ENCODE peak calls at places on chromosomes 13 and 19, in eight cellular contexts. One of them, this sample, is unnamed.

GRCh38 chr13:48819889-48820288 is 155.8 kb upstream of the FNDC3A start:
- DNase-seq in BJ: no peak
- DNase-seq in head of caudate nucleus: no peak
- DNase-seq in caudate nucleus: no peak
- DNase-seq in stimulated activated CD8-positive, alpha-beta memory T cell treated with anti-CD3 and anti-CD28 coated beads, Interleukin-4, amount 100 ng/mL, for 4 hours: no peak
- DNase-seq in CD4-positive, alpha-beta T cell: no peak
- DNase-seq in ELR: no peak
- DNase-seq in activated T-helper 1 cell treated with anti-CD3 and anti-CD28 coated beads, Interleukin-12 subunit alpha, Interleukin-12 subunit beta, Interleukin-2, Interleukin-4 antibody, amounts not matched to agents 30 ng/mL and 10 ng/mL and 1 ng/mL, durations not matched to agents 14 hours and 24 hours and 36 hours: no peak
- DNase-seq in this sample: no peak

GRCh38 chr13:99484405-99484981 is 16.8 kb upstream of the TM9SF2 start:
- DNase-seq in head of caudate nucleus: no peak
- DNase-seq in stimulated activated CD8-positive, alpha-beta memory T cell treated with anti-CD3 and anti-CD28 coated beads, Interleukin-4, amount 100 ng/mL, for 4 hours: no peak
- DNase-seq in CD4-positive, alpha-beta T cell: no peak
- DNase-seq in caudate nucleus: no peak
- DNase-seq in BJ: no peak
- DNase-seq in activated T-helper 1 cell treated with anti-CD3 and anti-CD28 coated beads, Interleukin-12 subunit alpha, Interleukin-12 subunit beta, Interleukin-2, Interleukin-4 antibody, amounts not matched to agents 30 ng/mL and 10 ng/mL and 1 ng/mL, durations not matched to agents 14 hours and 24 hours and 36 hours: peak; percentile 7
- DNase-seq in ELR: peak; percentile 31
- DNase-seq in this sample: no peak

GRCh38 chr13:20503088-20504083 is 22.3 kb downstream of the CRYL1 start:
- DNase-seq in caudate nucleus: no peak
- DNase-seq in stimulated activated CD8-positive, alpha-beta memory T cell treated with anti-CD3 and anti-CD28 coated beads, Interleukin-4, amount 100 ng/mL, for 4 hours: no peak
- DNase-seq in head of caudate nucleus: no peak
- DNase-seq in BJ: no peak
- DNase-seq in activated T-helper 1 cell treated with anti-CD3 and anti-CD28 coated beads, Interleukin-12 subunit alpha, Interleukin-12 subunit beta, Interleukin-2, Interleukin-4 antibody, amounts not matched to agents 30 ng/mL and 10 ng/mL and 1 ng/mL, durations not matched to agents 14 hours and 24 hours and 36 hours: no peak
- DNase-seq in CD4-positive, alpha-beta T cell: no peak
- DNase-seq in ELR: no peak
- DNase-seq in this sample: no peak

GRCh38 chr19:17293605-17294004 is 9.6 kb downstream of the ABHD8 start:
- DNase-seq in activated T-helper 1 cell treated with anti-CD3 and anti-CD28 coated beads, Interleukin-12 subunit alpha, Interleukin-12 subunit beta, Interleukin-2, Interleukin-4 antibody, amounts not matched to agents 30 ng/mL and 10 ng/mL and 1 ng/mL, durations not matched to agents 14 hours and 24 hours and 36 hours: no peak
- DNase-seq in stimulated activated CD8-positive, alpha-beta memory T cell treated with anti-CD3 and anti-CD28 coated beads, Interleukin-4, amount 100 ng/mL, for 4 hours: no peak
- DNase-seq in caudate nucleus: no peak
- DNase-seq in CD4-positive, alpha-beta T cell: no peak
- DNase-seq in head of caudate nucleus: no peak
- DNase-seq in BJ: no peak
- DNase-seq in ELR: no peak
- DNase-seq in this sample: no peak

GRCh38 chr19:1987197-1988187 is 28.0 kb downstream of the BTBD2 start:
- DNase-seq in CD4-positive, alpha-beta T cell: no peak
- DNase-seq in head of caudate nucleus: no peak
- DNase-seq in ELR: no peak
- DNase-seq in stimulated activated CD8-positive, alpha-beta memory T cell treated with anti-CD3 and anti-CD28 coated beads, Interleukin-4, amount 100 ng/mL, for 4 hours: no peak
- DNase-seq in BJ: no peak
- DNase-seq in caudate nucleus: no peak
- DNase-seq in activated T-helper 1 cell treated with anti-CD3 and anti-CD28 coated beads, Interleukin-12 subunit alpha, Interleukin-12 subunit beta, Interleukin-2, Interleukin-4 antibody, amounts not matched to agents 30 ng/mL and 10 ng/mL and 1 ng/mL, durations not matched to agents 14 hours and 24 hours and 36 hours: no peak
- DNase-seq in this sample: no peak

GRCh38 chr19:49570138-49570856 is 10.1 kb downstream of the NOSIP start:
- DNase-seq in stimulated activated CD8-positive, alpha-beta memory T cell treated with anti-CD3 and anti-CD28 coated beads, Interleukin-4, amount 100 ng/mL, for 4 hours: no peak
- DNase-seq in CD4-positive, alpha-beta T cell: peak; percentile 60
- DNase-seq in activated T-helper 1 cell treated with anti-CD3 and anti-CD28 coated beads, Interleukin-12 subunit alpha, Interleukin-12 subunit beta, Interleukin-2, Interleukin-4 antibody, amounts not matched to agents 30 ng/mL and 10 ng/mL and 1 ng/mL, durations not matched to agents 14 hours and 24 hours and 36 hours: peak; percentile 69
- DNase-seq in head of caudate nucleus: no peak
- DNase-seq in caudate nucleus: no peak
- DNase-seq in BJ: no peak
- DNase-seq in ELR: peak; percentile 89
- DNase-seq in this sample: no peak

GRCh38 chr19:13033819-13034611 is 38.7 kb downstream of the NFIX start:
- DNase-seq in caudate nucleus: peak; percentile 23
- DNase-seq in head of caudate nucleus: peak; percentile 87
- DNase-seq in activated T-helper 1 cell treated with anti-CD3 and anti-CD28 coated beads, Interleukin-12 subunit alpha, Interleukin-12 subunit beta, Interleukin-2, Interleukin-4 antibody, amounts not matched to agents 30 ng/mL and 10 ng/mL and 1 ng/mL, durations not matched to agents 14 hours and 24 hours and 36 hours: no peak
- DNase-seq in CD4-positive, alpha-beta T cell: no peak
- DNase-seq in ELR: peak; percentile 68
- DNase-seq in BJ: no peak
- DNase-seq in stimulated activated CD8-positive, alpha-beta memory T cell treated with anti-CD3 and anti-CD28 coated beads, Interleukin-4, amount 100 ng/mL, for 4 hours: peak; percentile 22
- DNase-seq in this sample: no peak

GRCh38 chr19:48818234-48818823 is 7.5 kb upstream of the BCAT2 start:
- DNase-seq in caudate nucleus: no peak
- DNase-seq in ELR: no peak
- DNase-seq in head of caudate nucleus: no peak
- DNase-seq in activated T-helper 1 cell treated with anti-CD3 and anti-CD28 coated beads, Interleukin-12 subunit alpha, Interleukin-12 subunit beta, Interleukin-2, Interleukin-4 antibody, amounts not matched to agents 30 ng/mL and 10 ng/mL and 1 ng/mL, durations not matched to agents 14 hours and 24 hours and 36 hours: no peak
- DNase-seq in CD4-positive, alpha-beta T cell: no peak
- DNase-seq in BJ: no peak
- DNase-seq in stimulated activated CD8-positive, alpha-beta memory T cell treated with anti-CD3 and anti-CD28 coated beads, Interleukin-4, amount 100 ng/mL, for 4 hours: no peak
- DNase-seq in this sample: no peak

GRCh38 chr19:11279505-11280236 is 16.3 kb upstream of the TSPAN16 start:
- DNase-seq in stimulated activated CD8-positive, alpha-beta memory T cell treated with anti-CD3 and anti-CD28 coated beads, Interleukin-4, amount 100 ng/mL, for 4 hours: no peak
- DNase-seq in ELR: no peak
- DNase-seq in activated T-helper 1 cell treated with anti-CD3 and anti-CD28 coated beads, Interleukin-12 subunit alpha, Interleukin-12 subunit beta, Interleukin-2, Interleukin-4 antibody, amounts not matched to agents 30 ng/mL and 10 ng/mL and 1 ng/mL, durations not matched to agents 14 hours and 24 hours and 36 hours: peak; percentile 70
- DNase-seq in head of caudate nucleus: no peak
- DNase-seq in CD4-positive, alpha-beta T cell: peak; percentile 15
- DNase-seq in caudate nucleus: no peak
- DNase-seq in BJ: no peak
- DNase-seq in this sample: no peak

GRCh38 chr19:49335071-49335783 is at the start of gene CD37:
- DNase-seq in activated T-helper 1 cell treated with anti-CD3 and anti-CD28 coated beads, Interleukin-12 subunit alpha, Interleukin-12 subunit beta, Interleukin-2, Interleukin-4 antibody, amounts not matched to agents 30 ng/mL and 10 ng/mL and 1 ng/mL, durations not matched to agents 14 hours and 24 hours and 36 hours: peak; percentile 56
- DNase-seq in BJ: no peak
- DNase-seq in CD4-positive, alpha-beta T cell: peak; percentile 42
- DNase-seq in head of caudate nucleus: no peak
- DNase-seq in ELR: no peak
- DNase-seq in caudate nucleus: no peak
- DNase-seq in stimulated activated CD8-positive, alpha-beta memory T cell treated with anti-CD3 and anti-CD28 coated beads, Interleukin-4, amount 100 ng/mL, for 4 hours: peak; percentile 19
- DNase-seq in this sample: peak; percentile 89

GRCh38 chr19:17418710-17419109 is 1.1 kb upstream of the MVB12A start:
- DNase-seq in activated T-helper 1 cell treated with anti-CD3 and anti-CD28 coated beads, Interleukin-12 subunit alpha, Interleukin-12 subunit beta, Interleukin-2, Interleukin-4 antibody, amounts not matched to agents 30 ng/mL and 10 ng/mL and 1 ng/mL, durations not matched to agents 14 hours and 24 hours and 36 hours: no peak
- DNase-seq in ELR: no peak
- DNase-seq in caudate nucleus: no peak
- DNase-seq in head of caudate nucleus: no peak
- DNase-seq in stimulated activated CD8-positive, alpha-beta memory T cell treated with anti-CD3 and anti-CD28 coated beads, Interleukin-4, amount 100 ng/mL, for 4 hours: no peak
- DNase-seq in BJ: no peak
- DNase-seq in CD4-positive, alpha-beta T cell: no peak
- DNase-seq in this sample: no peak

GRCh38 chr13:78940444-78940843 is 281.5 kb upstream of the OBI1 start:
- DNase-seq in ELR: no peak
- DNase-seq in activated T-helper 1 cell treated with anti-CD3 and anti-CD28 coated beads, Interleukin-12 subunit alpha, Interleukin-12 subunit beta, Interleukin-2, Interleukin-4 antibody, amounts not matched to agents 30 ng/mL and 10 ng/mL and 1 ng/mL, durations not matched to agents 14 hours and 24 hours and 36 hours: no peak
- DNase-seq in stimulated activated CD8-positive, alpha-beta memory T cell treated with anti-CD3 and anti-CD28 coated beads, Interleukin-4, amount 100 ng/mL, for 4 hours: no peak
- DNase-seq in caudate nucleus: no peak
- DNase-seq in CD4-positive, alpha-beta T cell: no peak
- DNase-seq in BJ: no peak
- DNase-seq in head of caudate nucleus: no peak
- DNase-seq in this sample: no peak

GRCh38 chr19:48673436-48674100 is 751 bp upstream of the NTN5 start:
- DNase-seq in stimulated activated CD8-positive, alpha-beta memory T cell treated with anti-CD3 and anti-CD28 coated beads, Interleukin-4, amount 100 ng/mL, for 4 hours: no peak
- DNase-seq in head of caudate nucleus: no peak
- DNase-seq in CD4-positive, alpha-beta T cell: no peak
- DNase-seq in activated T-helper 1 cell treated with anti-CD3 and anti-CD28 coated beads, Interleukin-12 subunit alpha, Interleukin-12 subunit beta, Interleukin-2, Interleukin-4 antibody, amounts not matched to agents 30 ng/mL and 10 ng/mL and 1 ng/mL, durations not matched to agents 14 hours and 24 hours and 36 hours: no peak
- DNase-seq in caudate nucleus: no peak
- DNase-seq in BJ: no peak
- DNase-seq in ELR: no peak
- DNase-seq in this sample: no peak

GRCh38 chr13:108597943-108598342 is 31.5 kb upstream of the MYO16 start:
- DNase-seq in caudate nucleus: no peak
- DNase-seq in ELR: no peak
- DNase-seq in head of caudate nucleus: no peak
- DNase-seq in activated T-helper 1 cell treated with anti-CD3 and anti-CD28 coated beads, Interleukin-12 subunit alpha, Interleukin-12 subunit beta, Interleukin-2, Interleukin-4 antibody, amounts not matched to agents 30 ng/mL and 10 ng/mL and 1 ng/mL, durations not matched to agents 14 hours and 24 hours and 36 hours: no peak
- DNase-seq in BJ: no peak
- DNase-seq in stimulated activated CD8-positive, alpha-beta memory T cell treated with anti-CD3 and anti-CD28 coated beads, Interleukin-4, amount 100 ng/mL, for 4 hours: no peak
- DNase-seq in CD4-positive, alpha-beta T cell: no peak
- DNase-seq in this sample: no peak

GRCh38 chr19:9406798-9407352 is 28.5 kb downstream of the ZNF266 start:
- DNase-seq in head of caudate nucleus: peak; percentile 83
- DNase-seq in CD4-positive, alpha-beta T cell: peak; percentile 14
- DNase-seq in caudate nucleus: peak; percentile 3
- DNase-seq in activated T-helper 1 cell treated with anti-CD3 and anti-CD28 coated beads, Interleukin-12 subunit alpha, Interleukin-12 subunit beta, Interleukin-2, Interleukin-4 antibody, amounts not matched to agents 30 ng/mL and 10 ng/mL and 1 ng/mL, durations not matched to agents 14 hours and 24 hours and 36 hours: no peak
- DNase-seq in BJ: peak; percentile 43
- DNase-seq in ELR: peak; percentile 72
- DNase-seq in stimulated activated CD8-positive, alpha-beta memory T cell treated with anti-CD3 and anti-CD28 coated beads, Interleukin-4, amount 100 ng/mL, for 4 hours: peak; percentile 23
- DNase-seq in this sample: no peak

GRCh38 chr19:2333807-2334211 is 5.3 kb downstream of the SPPL2B start:
- DNase-seq in BJ: no peak
- DNase-seq in head of caudate nucleus: peak; percentile 46
- DNase-seq in ELR: no peak
- DNase-seq in activated T-helper 1 cell treated with anti-CD3 and anti-CD28 coated beads, Interleukin-12 subunit alpha, Interleukin-12 subunit beta, Interleukin-2, Interleukin-4 antibody, amounts not matched to agents 30 ng/mL and 10 ng/mL and 1 ng/mL, durations not matched to agents 14 hours and 24 hours and 36 hours: no peak
- DNase-seq in caudate nucleus: no peak
- DNase-seq in stimulated activated CD8-positive, alpha-beta memory T cell treated with anti-CD3 and anti-CD28 coated beads, Interleukin-4, amount 100 ng/mL, for 4 hours: no peak
- DNase-seq in CD4-positive, alpha-beta T cell: no peak
- DNase-seq in this sample: no peak

GRCh38 chr19:18999016-18999758 is 34.1 kb downstream of the SUGP2 start:
- DNase-seq in CD4-positive, alpha-beta T cell: no peak
- DNase-seq in caudate nucleus: no peak
- DNase-seq in activated T-helper 1 cell treated with anti-CD3 and anti-CD28 coated beads, Interleukin-12 subunit alpha, Interleukin-12 subunit beta, Interleukin-2, Interleukin-4 antibody, amounts not matched to agents 30 ng/mL and 10 ng/mL and 1 ng/mL, durations not matched to agents 14 hours and 24 hours and 36 hours: no peak
- DNase-seq in BJ: no peak
- DNase-seq in ELR: peak; percentile 40
- DNase-seq in stimulated activated CD8-positive, alpha-beta memory T cell treated with anti-CD3 and anti-CD28 coated beads, Interleukin-4, amount 100 ng/mL, for 4 hours: no peak
- DNase-seq in head of caudate nucleus: no peak
- DNase-seq in this sample: no peak

GRCh38 chr19:29086182-29086581 is 126.8 kb downstream of the UQCRFS1 start:
- DNase-seq in caudate nucleus: no peak
- DNase-seq in stimulated activated CD8-positive, alpha-beta memory T cell treated with anti-CD3 and anti-CD28 coated beads, Interleukin-4, amount 100 ng/mL, for 4 hours: no peak
- DNase-seq in BJ: no peak
- DNase-seq in activated T-helper 1 cell treated with anti-CD3 and anti-CD28 coated beads, Interleukin-12 subunit alpha, Interleukin-12 subunit beta, Interleukin-2, Interleukin-4 antibody, amounts not matched to agents 30 ng/mL and 10 ng/mL and 1 ng/mL, durations not matched to agents 14 hours and 24 hours and 36 hours: no peak
- DNase-seq in CD4-positive, alpha-beta T cell: no peak
- DNase-seq in ELR: no peak
- DNase-seq in head of caudate nucleus: no peak
- DNase-seq in this sample: no peak

GRCh38 chr19:28396259-28396940 is 816.6 kb downstream of the UQCRFS1 start:
- DNase-seq in ELR: no peak
- DNase-seq in activated T-helper 1 cell treated with anti-CD3 and anti-CD28 coated beads, Interleukin-12 subunit alpha, Interleukin-12 subunit beta, Interleukin-2, Interleukin-4 antibody, amounts not matched to agents 30 ng/mL and 10 ng/mL and 1 ng/mL, durations not matched to agents 14 hours and 24 hours and 36 hours: no peak
- DNase-seq in head of caudate nucleus: no peak
- DNase-seq in stimulated activated CD8-positive, alpha-beta memory T cell treated with anti-CD3 and anti-CD28 coated beads, Interleukin-4, amount 100 ng/mL, for 4 hours: no peak
- DNase-seq in CD4-positive, alpha-beta T cell: no peak
- DNase-seq in caudate nucleus: no peak
- DNase-seq in BJ: no peak
- DNase-seq in this sample: no peak

GRCh38 chr19:34075661-34076091 is 96.6 kb upstream of the LSM14A start:
- DNase-seq in CD4-positive, alpha-beta T cell: no peak
- DNase-seq in BJ: no peak
- DNase-seq in head of caudate nucleus: no peak
- DNase-seq in ELR: peak; percentile 15
- DNase-seq in caudate nucleus: no peak
- DNase-seq in stimulated activated CD8-positive, alpha-beta memory T cell treated with anti-CD3 and anti-CD28 coated beads, Interleukin-4, amount 100 ng/mL, for 4 hours: no peak
- DNase-seq in activated T-helper 1 cell treated with anti-CD3 and anti-CD28 coated beads, Interleukin-12 subunit alpha, Interleukin-12 subunit beta, Interleukin-2, Interleukin-4 antibody, amounts not matched to agents 30 ng/mL and 10 ng/mL and 1 ng/mL, durations not matched to agents 14 hours and 24 hours and 36 hours: no peak
- DNase-seq in this sample: no peak

GRCh38 chr13:95660981-95661581 is 15.9 kb upstream of the DNAJC3 start:
- DNase-seq in caudate nucleus: no peak
- DNase-seq in ELR: peak; percentile 80
- DNase-seq in activated T-helper 1 cell treated with anti-CD3 and anti-CD28 coated beads, Interleukin-12 subunit alpha, Interleukin-12 subunit beta, Interleukin-2, Interleukin-4 antibody, amounts not matched to agents 30 ng/mL and 10 ng/mL and 1 ng/mL, durations not matched to agents 14 hours and 24 hours and 36 hours: no peak
- DNase-seq in BJ: no peak
- DNase-seq in stimulated activated CD8-positive, alpha-beta memory T cell treated with anti-CD3 and anti-CD28 coated beads, Interleukin-4, amount 100 ng/mL, for 4 hours: no peak
- DNase-seq in CD4-positive, alpha-beta T cell: no peak
- DNase-seq in head of caudate nucleus: no peak
- DNase-seq in this sample: no peak

GRCh38 chr19:18895038-18895827 is 725 bp downstream of the CERS1 start:
- DNase-seq in caudate nucleus: peak; percentile 83
- DNase-seq in activated T-helper 1 cell treated with anti-CD3 and anti-CD28 coated beads, Interleukin-12 subunit alpha, Interleukin-12 subunit beta, Interleukin-2, Interleukin-4 antibody, amounts not matched to agents 30 ng/mL and 10 ng/mL and 1 ng/mL, durations not matched to agents 14 hours and 24 hours and 36 hours: no peak
- DNase-seq in ELR: peak; percentile 66
- DNase-seq in stimulated activated CD8-positive, alpha-beta memory T cell treated with anti-CD3 and anti-CD28 coated beads, Interleukin-4, amount 100 ng/mL, for 4 hours: no peak
- DNase-seq in head of caudate nucleus: peak; percentile 87
- DNase-seq in CD4-positive, alpha-beta T cell: no peak
- DNase-seq in BJ: no peak
- DNase-seq in this sample: no peak

GRCh38 chr19:16949496-16950023 is 60.8 kb downstream of the F2RL3 start:
- DNase-seq in head of caudate nucleus: no peak
- DNase-seq in CD4-positive, alpha-beta T cell: no peak
- DNase-seq in activated T-helper 1 cell treated with anti-CD3 and anti-CD28 coated beads, Interleukin-12 subunit alpha, Interleukin-12 subunit beta, Interleukin-2, Interleukin-4 antibody, amounts not matched to agents 30 ng/mL and 10 ng/mL and 1 ng/mL, durations not matched to agents 14 hours and 24 hours and 36 hours: no peak
- DNase-seq in stimulated activated CD8-positive, alpha-beta memory T cell treated with anti-CD3 and anti-CD28 coated beads, Interleukin-4, amount 100 ng/mL, for 4 hours: no peak
- DNase-seq in BJ: no peak
- DNase-seq in ELR: no peak
- DNase-seq in caudate nucleus: no peak
- DNase-seq in this sample: peak; percentile 60

GRCh38 chr19:5059767-5060166 is 90.9 kb downstream of the KDM4B start:
- DNase-seq in caudate nucleus: no peak
- DNase-seq in stimulated activated CD8-positive, alpha-beta memory T cell treated with anti-CD3 and anti-CD28 coated beads, Interleukin-4, amount 100 ng/mL, for 4 hours: no peak
- DNase-seq in BJ: no peak
- DNase-seq in activated T-helper 1 cell treated with anti-CD3 and anti-CD28 coated beads, Interleukin-12 subunit alpha, Interleukin-12 subunit beta, Interleukin-2, Interleukin-4 antibody, amounts not matched to agents 30 ng/mL and 10 ng/mL and 1 ng/mL, durations not matched to agents 14 hours and 24 hours and 36 hours: no peak
- DNase-seq in CD4-positive, alpha-beta T cell: no peak
- DNase-seq in ELR: no peak
- DNase-seq in head of caudate nucleus: no peak
- DNase-seq in this sample: no peak

GRCh38 chr13:29594310-29594709 is 1.2 kb downstream of the SLC7A1 start:
- DNase-seq in BJ: peak; percentile 35
- DNase-seq in CD4-positive, alpha-beta T cell: peak; percentile 9
- DNase-seq in caudate nucleus: no peak
- DNase-seq in activated T-helper 1 cell treated with anti-CD3 and anti-CD28 coated beads, Interleukin-12 subunit alpha, Interleukin-12 subunit beta, Interleukin-2, Interleukin-4 antibody, amounts not matched to agents 30 ng/mL and 10 ng/mL and 1 ng/mL, durations not matched to agents 14 hours and 24 hours and 36 hours: peak; percentile 27
- DNase-seq in head of caudate nucleus: no peak
- DNase-seq in ELR: peak; percentile 91
- DNase-seq in stimulated activated CD8-positive, alpha-beta memory T cell treated with anti-CD3 and anti-CD28 coated beads, Interleukin-4, amount 100 ng/mL, for 4 hours: peak; percentile 9
- DNase-seq in this sample: no peak

GRCh38 chr13:20475927-20476691 is 49.5 kb downstream of the CRYL1 start:
- DNase-seq in activated T-helper 1 cell treated with anti-CD3 and anti-CD28 coated beads, Interleukin-12 subunit alpha, Interleukin-12 subunit beta, Interleukin-2, Interleukin-4 antibody, amounts not matched to agents 30 ng/mL and 10 ng/mL and 1 ng/mL, durations not matched to agents 14 hours and 24 hours and 36 hours: peak; percentile 64
- DNase-seq in ELR: no peak
- DNase-seq in head of caudate nucleus: no peak
- DNase-seq in caudate nucleus: no peak
- DNase-seq in stimulated activated CD8-positive, alpha-beta memory T cell treated with anti-CD3 and anti-CD28 coated beads, Interleukin-4, amount 100 ng/mL, for 4 hours: no peak
- DNase-seq in BJ: no peak
- DNase-seq in CD4-positive, alpha-beta T cell: peak; percentile 58
- DNase-seq in this sample: no peak

GRCh38 chr13:21221268-21221667 is 44.8 kb downstream of the MRPL57 start:
- DNase-seq in activated T-helper 1 cell treated with anti-CD3 and anti-CD28 coated beads, Interleukin-12 subunit alpha, Interleukin-12 subunit beta, Interleukin-2, Interleukin-4 antibody, amounts not matched to agents 30 ng/mL and 10 ng/mL and 1 ng/mL, durations not matched to agents 14 hours and 24 hours and 36 hours: no peak
- DNase-seq in head of caudate nucleus: no peak
- DNase-seq in BJ: no peak
- DNase-seq in CD4-positive, alpha-beta T cell: no peak
- DNase-seq in caudate nucleus: no peak
- DNase-seq in stimulated activated CD8-positive, alpha-beta memory T cell treated with anti-CD3 and anti-CD28 coated beads, Interleukin-4, amount 100 ng/mL, for 4 hours: no peak
- DNase-seq in ELR: no peak
- DNase-seq in this sample: no peak

GRCh38 chr19:48777720-48778119 is 22.4 kb downstream of the FGF21 start:
- DNase-seq in caudate nucleus: no peak
- DNase-seq in ELR: no peak
- DNase-seq in BJ: no peak
- DNase-seq in head of caudate nucleus: no peak
- DNase-seq in CD4-positive, alpha-beta T cell: no peak
- DNase-seq in stimulated activated CD8-positive, alpha-beta memory T cell treated with anti-CD3 and anti-CD28 coated beads, Interleukin-4, amount 100 ng/mL, for 4 hours: no peak
- DNase-seq in activated T-helper 1 cell treated with anti-CD3 and anti-CD28 coated beads, Interleukin-12 subunit alpha, Interleukin-12 subunit beta, Interleukin-2, Interleukin-4 antibody, amounts not matched to agents 30 ng/mL and 10 ng/mL and 1 ng/mL, durations not matched to agents 14 hours and 24 hours and 36 hours: no peak
- DNase-seq in this sample: no peak